ENCODE peak calls at places on chromosomes 16 and 17, in six cellular contexts. P is GM12878, T is body of pancreas, X is tibial nerve, Z is small intestine, G is adrenal gland. Y is an unnamed sample.
A peak's percentile ranks its signal among the peaks of the same experiment; 100 is the strongest.

GRCh38 chr16:78242231-78242630 is 142.8 kb downstream of the WWOX start:
- DNase-seq in P (no peak), T (no peak), X (no peak), Z (no peak), G (no peak), Y (no peak)

GRCh38 chr17:29151567-29151966 is 28.6 kb downstream of the MYO18A start:
- DNase-seq in P (no peak), T (no peak), X (no peak), Z (no peak), G (no peak), Y (no peak)

GRCh38 chr16:50279142-50279865 is 13.0 kb downstream of the ADCY7 start:
- DNase-seq in P (no peak), T (peak; percentile 35), X (peak; percentile 61), Z (peak; percentile 36), G (no peak), Y (peak; percentile 85)

GRCh38 chr17:32590974-32591373 is 104.2 kb downstream of the CDK5R1 start:
- DNase-seq in P (no peak), T (peak; percentile 10), X (no peak), Z (no peak), G (no peak), Y (no peak)

GRCh38 chr17:80760501-80760900 is 215.9 kb downstream of the RPTOR start:
- DNase-seq in P (peak; percentile 40), T (peak; percentile 29), X (no peak), Z (peak; percentile 77), G (no peak), Y (no peak)

GRCh38 chr16:72426416-72426815 is 254.5 kb upstream of the PMFBP1 start:
- DNase-seq in P (no peak), T (no peak), X (no peak), Z (no peak), G (no peak), Y (no peak)

GRCh38 chr16:12764813-12765212 is 38.9 kb downstream of the CPPED1 start:
- DNase-seq in P (no peak), T (no peak), X (no peak), Z (peak; percentile 86), G (no peak), Y (no peak)

GRCh38 chr16:73916839-73917594 is 379.6 kb upstream of the PSMD7 start:
- DNase-seq in P (no peak), T (no peak), X (peak; percentile 33), Z (no peak), G (no peak), Y (peak; percentile 48)

GRCh38 chr17:8857919-8858318 is 9.6 kb downstream of the PIK3R6 start:
- DNase-seq in P (peak; percentile 95), T (no peak), X (no peak), Z (peak; percentile 17), G (no peak), Y (no peak)

GRCh38 chr17:67311551-67311950 is 54.8 kb downstream of the PSMD12 start:
- DNase-seq in P (no peak), T (no peak), X (no peak), Z (no peak), G (no peak), Y (no peak)

GRCh38 chr17:56994009-56994792 is 16.3 kb downstream of the SCPEP1 start:
- DNase-seq in P (no peak), T (no peak), X (no peak), Z (no peak), G (no peak), Y (no peak)

GRCh38 chr16:31819386-31819785 is 54.2 kb upstream of the ZNF267 start:
- DNase-seq in P (no peak), T (no peak), X (no peak), Z (no peak), G (no peak), Y (peak; percentile 43)

GRCh38 chr16:70331091-70331490 is 15.6 kb upstream of the DDX19A start:
- DNase-seq in P (no peak), T (no peak), X (no peak), Z (no peak), G (no peak), Y (no peak)

GRCh38 chr16:31453255-31454204 is 5.8 kb upstream of the ARMC5 start:
- DNase-seq in P (no peak), T (no peak), X (no peak), Z (peak; percentile 84), G (peak; percentile 56), Y (peak; percentile 87)

GRCh38 chr17:75151893-75152292 is 2.4 kb downstream of the JPT1 start:
- DNase-seq in P (no peak), T (no peak), X (no peak), Z (no peak), G (no peak), Y (no peak)

GRCh38 chr17:70947636-70948565 is 778.6 kb downstream of the KCNJ2 start:
- DNase-seq in P (no peak), T (no peak), X (no peak), Z (no peak), G (no peak), Y (no peak)

GRCh38 chr16:89658221-89658879 is 714 bp downstream of the SPATA33 start:
- DNase-seq in P (no peak), T (no peak), X (no peak), Z (peak; percentile 29), G (no peak), Y (no peak)

GRCh38 chr16:24753437-24753836 is 24.0 kb downstream of the TNRC6A start:
- DNase-seq in P (no peak), T (no peak), X (no peak), Z (no peak), G (no peak), Y (no peak)

GRCh38 chr17:42403150-42403549 is 14.9 kb upstream of the STAT3 start:
- DNase-seq in P (no peak), T (no peak), X (no peak), Z (peak; percentile 44), G (no peak), Y (no peak)

GRCh38 chr16:68860978-68861892 is 17.9 kb downstream of the TANGO6 start:
- DNase-seq in P (no peak), T (no peak), X (no peak), Z (no peak), G (no peak), Y (no peak)

GRCh38 chr16:9262941-9263340 is 171.5 kb downstream of the HAPSTR1 start:
- DNase-seq in P (no peak), T (no peak), X (no peak), Z (no peak), G (no peak), Y (no peak)

GRCh38 chr17:16417896-16418683 is 2.7 kb downstream of the TRPV2 start:
- DNase-seq in P (no peak), T (no peak), X (no peak), Z (no peak), G (no peak), Y (no peak)

DNA sequence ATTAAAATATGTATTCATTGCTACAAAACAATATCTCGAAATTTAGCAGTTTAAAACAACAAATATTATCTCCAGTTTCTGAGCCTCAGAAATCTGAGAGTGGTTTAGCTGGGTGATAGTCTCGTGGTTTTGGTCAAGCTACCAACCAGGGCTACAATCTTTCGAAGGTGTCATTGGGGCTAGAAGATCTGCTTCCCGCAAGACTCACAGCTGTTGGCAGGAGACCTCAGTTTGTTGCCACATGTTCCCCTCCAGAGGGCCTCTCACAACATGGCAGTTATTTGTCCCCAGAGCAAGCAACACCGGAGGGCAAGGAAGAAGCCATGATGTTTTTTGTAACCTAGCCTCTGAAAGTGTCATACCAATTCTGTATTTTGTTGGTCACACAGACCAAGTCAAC is 12.0 kb upstream of the BCAS3 start:
- DNase-seq in P (no peak), T (no peak), X (no peak), Z (no peak), G (no peak), Y (no peak)
- H3K4me3 ChIP-seq in P (no peak overlapping the region), T (no peak overlapping the region), X (no peak overlapping the region), Z (no peak overlapping the region), G (no peak overlapping the region), Y (no peak overlapping the region)

GRCh38 chr17:49968380-49969133 is 433 bp upstream of the DLX4 start:
- DNase-seq in P (no peak), T (peak; percentile 68), X (no peak), Z (peak; percentile 37), G (no peak), Y (peak; percentile 79)

GRCh38 chr17:49970498-49970897 is 1.5 kb downstream of the DLX4 start:
- DNase-seq in P (no peak), T (no peak), X (no peak), Z (no peak), G (no peak), Y (no peak)

GRCh38 chr17:49967621-49968379 is 1.2 kb upstream of the DLX4 start:
- DNase-seq in P (no peak), T (no peak), X (no peak), Z (no peak), G (no peak), Y (no peak)

GRCh38 chr17:49969794-49970389 is 902 bp downstream of the DLX4 start:
- DNase-seq in P (no peak), T (no peak), X (no peak), Z (no peak), G (no peak), Y (peak; percentile 43)

GRCh38 chr17:49969134-49969759 is at the start of gene DLX4:
- DNase-seq in P (no peak), T (no peak), X (no peak), Z (peak; percentile 23), G (peak; percentile 40), Y (no peak)
- H3K4me1 ChIP-seq in P (no peaks in the 10 kb centered on the region), T (peaks cover 37% of the 10 kb centered on the region), X (peaks cover 27% of the 10 kb centered on the region), Z (peaks cover 3% of the 10 kb centered on the region), G (peaks cover 23% of the 10 kb centered on the region), Y (peaks cover 4% of the 10 kb centered on the region)

GRCh38 chr16:82641336-82641984 is 14.7 kb downstream of the CDH13 start:
- DNase-seq in P (no peak), T (no peak), X (no peak), Z (no peak), G (no peak), Y (no peak)

GRCh38 chr16:82639666-82640336 is 13.0 kb downstream of the CDH13 start:
- DNase-seq in P (no peak), T (peak; percentile 64), X (no peak), Z (peak; percentile 57), G (no peak), Y (peak; percentile 81)

GRCh38 chr16:82643136-82643535 is 16.4 kb downstream of the CDH13 start:
- DNase-seq in P (no peak), T (no peak), X (no peak), Z (no peak), G (no peak), Y (no peak)

GRCh38 chr16:82646504-82646903 is 19.7 kb downstream of the CDH13 start:
- DNase-seq in P (no peak), T (no peak), X (no peak), Z (no peak), G (no peak), Y (no peak)

DNA sequence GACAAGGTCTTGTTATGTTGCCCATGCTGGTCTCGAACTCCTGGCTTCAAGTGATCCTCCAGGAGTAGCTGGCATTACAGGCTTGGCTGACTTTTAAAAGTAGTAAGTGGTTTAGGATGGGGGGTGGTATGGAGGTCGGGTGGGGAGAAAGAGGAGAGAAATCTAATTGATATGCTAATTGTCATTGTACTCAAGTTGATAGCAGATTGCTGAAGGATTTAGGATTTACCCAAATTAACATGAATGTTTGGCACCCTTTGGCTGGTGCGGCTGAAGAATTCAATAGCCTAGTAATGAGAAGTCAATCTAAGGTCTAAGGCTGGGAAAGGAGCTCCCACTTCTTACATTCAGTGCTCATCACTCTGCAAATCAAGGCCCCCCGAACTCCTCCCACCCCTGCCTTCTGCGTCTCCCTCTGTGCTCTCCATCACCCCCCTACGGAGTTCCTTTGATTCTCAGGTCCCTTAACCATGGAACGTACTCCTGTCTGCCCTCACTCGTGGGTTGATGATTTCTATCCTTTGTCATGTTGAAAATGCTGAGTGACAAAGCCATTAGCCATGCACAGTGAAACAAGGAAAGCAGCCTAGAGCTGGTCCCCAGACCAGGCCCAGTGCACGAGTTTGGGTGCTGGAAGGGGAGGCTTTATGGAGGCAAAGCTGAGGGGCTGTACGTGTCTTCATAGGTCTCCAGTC is 17.3 kb downstream of the CDH13 start:
- DNase-seq in P (no peak), T (no peak), X (no peak), Z (no peak), G (no peak), Y (no peak)
- H3K4me3 ChIP-seq in P (no peak overlapping the region), T (no peak overlapping the region), X (no peak overlapping the region), Z (no peak overlapping the region), G (no peak overlapping the region), Y (no peak overlapping the region)

GRCh38 chr17:10523043-10523442 is 4.7 kb upstream of the MYH1 start:
- DNase-seq in P (no peak), T (no peak), X (no peak), Z (no peak), G (no peak), Y (no peak)
- H3K4me1 ChIP-seq in P (no peaks in the 10 kb centered on the region), T (no peaks in the 10 kb centered on the region), X (no peaks in the 10 kb centered on the region), Z (no peaks in the 10 kb centered on the region), G (no peaks in the 10 kb centered on the region), Y (no peaks in the 10 kb centered on the region)